ENCODE peak calls at places on chromosome 18, in four cellular contexts. U, T, O and N are unnamed samples.

GRCh38 chr18:28201056-28201455 is 24.1 kb upstream of the CDH2 start:
- DNase-seq in U (no peak), T (no peak), O (no peak), N (no peak)

GRCh38 chr18:35511428-35511827 is 13.7 kb upstream of the INO80C start:
- DNase-seq in U (peak), T (no peak), O (peak), N (no peak)

GRCh38 chr18:5416112-5416511 is 120.6 kb upstream of the ZBTB14 start:
- DNase-seq in U (no peak), T (no peak), O (no peak), N (no peak)

GRCh38 chr18:62009521-62009920 is 116.7 kb upstream of the RNF152 start:
- DNase-seq in U (no peak), T (no peak), O (no peak), N (no peak)

GRCh38 chr18:13878858-13879257 is 36.5 kb downstream of the MC2R start:
- DNase-seq in U (no peak), T (no peak), O (no peak), N (peak)

GRCh38 chr18:59783138-59783537 is 85.9 kb upstream of the CCBE1 start:
- DNase-seq in U (peak), T (peak), O (peak), N (peak)

GRCh38 chr18:26307161-26307773 is 81.0 kb downstream of the TAF4B start:
- DNase-seq in U (peak), T (peak), O (no peak), N (no peak)

GRCh38 chr18:56321470-56321869 is 316.9 kb downstream of the TXNL1 start:
- DNase-seq in U (no peak), T (no peak), O (no peak), N (no peak)

GRCh38 chr18:23853448-23854210 is 160.9 kb upstream of the TTC39C start:
- DNase-seq in U (no peak), T (no peak), O (no peak), N (no peak)

GRCh38 chr18:42525905-42526304 is 570.9 kb downstream of the PIK3C3 start:
- DNase-seq in U (no peak), T (no peak), O (no peak), N (no peak)

GRCh38 chr18:10040287-10041011 is 126.6 kb downstream of the VAPA start:
- DNase-seq in U (no peak), T (no peak), O (no peak), N (no peak)

GRCh38 chr18:25284278-25284677 is 67.7 kb downstream of the ZNF521 start:
- DNase-seq in U (no peak), T (no peak), O (no peak), N (no peak)

GRCh38 chr18:34592961-34593382 is 117.1 kb upstream of the DTNA start:
- DNase-seq in U (no peak), T (no peak), O (peak), N (no peak)

GRCh38 chr18:13629841-13630747 is 96.3 kb downstream of the FAM210A start:
- DNase-seq in U (peak), T (peak), O (no peak), N (peak)

GRCh38 chr18:77129150-77129551 is 3.4 kb downstream of the MBP start:
- DNase-seq in U (no peak), T (no peak), O (no peak), N (no peak)

GRCh38 chr18:31658670-31659573 is 25.5 kb downstream of the B4GALT6 start:
- DNase-seq in U (peak), T (no peak), O (no peak), N (no peak)

GRCh38 chr18:34495434-34495833 is 214.7 kb upstream of the DTNA start:
- DNase-seq in U (no peak), T (no peak), O (no peak), N (no peak)

GRCh38 chr18:11154369-11154982 is 5.1 kb upstream of the PIEZO2 start:
- DNase-seq in U (peak), T (peak), O (no peak), N (no peak)

GRCh38 chr18:30135938-30136337 is 906.6 kb downstream of the DSC3 start:
- DNase-seq in U (no peak), T (no peak), O (no peak), N (no peak)

GRCh38 chr18:63079114-63079513 is 240.5 kb downstream of the BCL2 start:
- DNase-seq in U (peak), T (no peak), O (no peak), N (no peak)

GRCh38 chr18:23311346-23312103 is 141.6 kb upstream of the RIOK3 start:
- DNase-seq in U (no peak), T (no peak), O (no peak), N (no peak)

GRCh38 chr18:36624451-36625167 is 204.2 kb downstream of the TPGS2 start:
- DNase-seq in U (no peak), T (no peak), O (no peak), N (no peak)

GRCh38 chr18:58144671-58145285 is 100.8 kb downstream of the NEDD4L start:
- DNase-seq in U (no peak), T (no peak), O (no peak), N (no peak)

GRCh38 chr18:10213526-10213925 is 240.9 kb upstream of the APCDD1 start:
- DNase-seq in U (peak), T (no peak), O (no peak), N (no peak)

GRCh38 chr18:62436636-62437519 is 85.9 kb upstream of the ZCCHC2 start:
- DNase-seq in U (no peak), T (no peak), O (no peak), N (no peak)

GRCh38 chr18:26538524-26538923 is 9.8 kb downstream of the KCTD1 start:
- DNase-seq in U (no peak), T (no peak), O (no peak), N (no peak)

GRCh38 chr18:29436459-29436858 is 1259.5 kb upstream of the CDH2 start:
- DNase-seq in U (no peak), T (no peak), O (no peak), N (no peak)

GRCh38 chr18:32368170-32368569 is 102.5 kb downstream of the GAREM1 start:
- DNase-seq in U (no peak), T (no peak), O (no peak), N (no peak)

GRCh38 chr18:50659091-50660003 is 99.5 kb downstream of the MAPK4 start:
- DNase-seq in U (no peak), T (peak), O (no peak), N (no peak)

GRCh38 chr18:49630246-49630699 is 68.4 kb downstream of the LIPG start:
- DNase-seq in U (no peak), T (peak), O (no peak), N (no peak)

GRCh38 chr18:52326001-52326400 is 14.0 kb upstream of the DCC start:
- DNase-seq in U (no peak), T (no peak), O (no peak), N (no peak)

DNA sequence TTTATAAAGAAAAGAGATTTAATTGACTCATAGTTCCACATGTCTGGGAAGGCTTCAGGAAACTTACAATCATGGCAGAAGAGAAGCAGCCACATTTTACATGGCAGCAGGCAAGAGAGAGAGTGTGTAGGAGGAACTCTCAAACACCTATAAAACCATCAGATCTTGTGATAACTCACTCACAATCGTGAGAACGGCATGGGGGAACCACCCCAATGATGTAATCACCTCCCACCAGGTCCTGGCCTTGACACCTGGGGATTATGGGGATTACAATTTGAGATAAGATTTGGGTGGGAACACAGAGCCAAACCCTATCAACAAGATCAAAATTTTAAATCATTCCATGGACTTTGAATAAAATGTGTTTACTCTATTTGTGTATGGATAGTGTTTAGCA is 575.6 kb downstream of the ADCYAP1 start:
- DNase-seq in U (no peak), T (no peak), O (no peak), N (no peak)
- TF ChIP-seq SUZ12 in U (no peak), T (no peak), O (no peak), N (no peak)

GRCh38 chr18:8661754-8662573 is 43.4 kb upstream of the MTCL1 start:
- DNase-seq in U (no peak), T (no peak), O (peak), N (peak)
- TF ChIP-seq ZNF274 in U (no peak), T (no peak), O (no peak), N (no peak)

GRCh38 chr18:74146756-74147155 is 878 bp downstream of the FBXO15 start:
- DNase-seq in U (no peak), T (no peak), O (no peak), N (no peak)
- H3K4me3 ChIP-seq in U (no peak), T (no peak), O (no peak), N (no peak)

GRCh38 chr18:60910534-60910933 is 422.7 kb upstream of the CDH20 start:
- DNase-seq in U (no peak), T (no peak), O (no peak), N (no peak)
- TF ChIP-seq SUZ12 in U (no peak), T (no peak), O (no peak), N (no peak)

DNA sequence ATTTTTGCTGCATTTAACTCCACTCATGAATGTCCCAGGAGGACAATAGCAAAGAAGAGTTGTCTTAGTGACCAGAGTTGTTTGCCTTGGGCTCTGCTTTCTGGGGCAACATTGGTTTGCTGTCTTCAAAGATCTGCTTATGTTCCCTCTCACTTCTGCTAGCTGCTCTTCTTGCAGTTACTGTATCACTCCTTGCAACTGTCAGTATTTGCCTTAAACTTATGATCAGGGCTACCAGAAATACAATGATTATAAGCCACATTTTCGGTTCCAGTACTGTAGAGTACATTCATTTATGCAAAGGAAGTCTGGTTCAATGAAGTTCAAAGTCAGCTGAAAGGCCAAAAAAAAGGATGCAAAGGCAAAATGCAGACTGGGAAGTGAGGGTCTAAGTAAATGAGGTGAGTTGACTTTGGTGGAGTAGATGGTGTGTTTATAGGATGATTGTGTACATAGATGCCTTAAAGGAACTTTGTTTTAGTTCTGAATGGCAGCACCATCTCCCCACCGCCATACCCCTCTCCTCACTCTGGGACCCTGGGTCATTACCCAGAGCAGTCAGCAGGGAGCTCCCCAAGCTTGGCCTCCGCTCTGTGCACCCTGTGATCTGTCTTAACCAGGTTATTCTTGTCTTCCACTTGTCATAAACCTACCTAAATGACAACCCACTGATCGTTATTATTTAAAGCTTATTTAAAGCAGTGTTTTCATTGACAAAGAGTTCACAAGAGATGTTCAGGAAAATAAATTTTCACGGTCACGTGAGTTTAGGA is 236.0 kb downstream of the DOK6 start:
- DNase-seq in U (no peak), T (peak), O (peak), N (no peak)
- TF ChIP-seq ZNF274 in U (no peak), T (no peak), O (no peak), N (no peak)

GRCh38 chr18:2572892-2573291 is 1.5 kb downstream of the NDC80 start:
- DNase-seq in U (no peak), T (no peak), O (no peak), N (no peak)
- H3K4me3 ChIP-seq in U (peak), T (peak), O (peak), N (peak)